ENCODE peak calls at places on chromosomes 6 and 20, in eight cellular contexts. J is bronchial epithelial cell, T is uterus, N is foreskin keratinocyte, S is GM06990, Y is AG04450, I is heart right ventricle, G is NB4. F is an unnamed sample.

GRCh38 chr6:149031545-149032317 is 284.9 kb downstream of the UST start:
- DNase-seq in N (peak), G (peak), Y (peak), J (peak), T (peak), I (no peak), S (peak), F (no peak)

GRCh38 chr6:157982297-157982579 is 575 bp downstream of the SYNJ2 start:
- DNase-seq in S (no peak), Y (no peak), N (no peak), I (peak), G (peak), T (no peak), J (no peak), F (no peak)

GRCh38 chr6:108592371-108593337 is 31.9 kb downstream of the FOXO3 start:
- DNase-seq in I (no peak), Y (no peak), S (peak), N (peak), G (peak), J (peak), T (peak), F (no peak)

GRCh38 chr6:158958504-158959386 is 41.3 kb downstream of the RSPH3 start:
- DNase-seq in G (no peak), S (peak), I (no peak), J (peak), Y (no peak), N (peak), T (no peak), F (no peak)

GRCh38 chr6:149960488-149960887 is 3.3 kb upstream of the ULBP1 start:
- DNase-seq in J (no peak), G (no peak), Y (no peak), S (no peak), T (no peak), I (no peak), N (no peak), F (no peak)

GRCh38 chr6:142802124-142802523 is 142.9 kb downstream of the HIVEP2 start:
- DNase-seq in J (peak), G (peak), N (peak), Y (peak), S (no peak), I (no peak), T (no peak), F (no peak)

GRCh38 chr20:8744228-8744844 is 324.6 kb upstream of the PLCB4 start:
- DNase-seq in S (no peak), G (no peak), I (no peak), N (peak), Y (no peak), T (no peak), J (peak), F (no peak)

GRCh38 chr6:107554918-107555317 is 65.0 kb downstream of the SOBP start:
- DNase-seq in G (no peak), T (no peak), Y (no peak), I (no peak), S (no peak), J (no peak), N (no peak), F (no peak)

GRCh38 chr6:142985286-142985685 is 40.3 kb upstream of the HIVEP2 start:
- DNase-seq in G (no peak), Y (no peak), T (no peak), I (no peak), N (no peak), J (no peak), S (no peak), F (no peak)

GRCh38 chr20:60009826-60010616 is 51.8 kb downstream of the CDH26 start:
- DNase-seq in G (peak), I (no peak), J (no peak), N (no peak), T (no peak), S (no peak), Y (no peak), F (no peak)
- TF ChIP-seq CTCF in G (peak), I (no peak), J (peak), N (peak), T (no peak), S (peak), Y (peak), F (no peak)

DNA sequence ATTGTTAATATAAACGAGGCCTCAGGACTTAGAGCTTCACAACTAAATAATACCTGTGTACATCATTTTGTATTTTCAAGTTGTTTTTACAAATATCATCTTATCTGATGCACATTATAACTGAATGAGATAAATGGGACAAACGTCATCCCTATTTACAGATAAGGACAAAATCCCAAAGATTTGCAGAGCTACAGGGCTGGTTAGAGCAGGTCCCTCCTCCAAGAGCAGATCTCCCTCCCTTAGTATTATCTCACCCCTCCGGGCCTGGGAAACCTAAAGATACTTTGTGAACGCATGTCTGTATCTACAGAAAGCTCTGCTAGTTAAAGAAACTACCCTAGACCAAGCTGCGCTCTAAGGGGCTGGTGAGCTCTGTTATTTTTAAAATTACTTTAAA is 130.4 kb upstream of the PROKR2 start:
- DNase-seq in S (no peak), J (no peak), I (no peak), N (no peak), G (no peak), T (no peak), Y (no peak), F (no peak)
- TF ChIP-seq CTCF in S (no peak), J (no peak), I (no peak), N (no peak), G (no peak), T (no peak), Y (no peak), F (no peak)

DNA sequence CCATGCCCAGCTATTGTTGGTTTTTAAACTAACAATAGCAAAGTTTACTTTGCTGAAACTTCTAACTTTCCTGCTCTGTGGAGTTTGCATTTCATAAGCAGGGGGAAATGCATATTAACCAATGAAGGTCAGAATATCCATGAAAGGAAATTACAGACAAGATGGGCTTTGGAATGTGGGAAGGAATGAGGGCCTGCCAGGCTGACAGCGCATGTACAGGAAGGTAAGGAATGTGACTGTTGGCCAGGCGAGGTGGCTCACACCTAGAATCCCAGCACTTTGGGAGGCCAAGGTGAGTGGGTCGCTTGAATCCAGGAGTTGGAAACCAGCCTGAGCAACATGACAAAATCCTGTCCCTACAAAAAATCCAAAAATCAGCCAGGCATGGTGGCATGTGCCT is 49.6 kb downstream of the CDK5RAP1 start:
- DNase-seq in J (no peak), I (no peak), T (no peak), Y (no peak), G (no peak), N (peak), S (no peak), F (no peak)
- TF ChIP-seq CTCF in J (no peak), I (no peak), T (no peak), Y (no peak), G (no peak), N (no peak), S (no peak), F (no peak)

DNA sequence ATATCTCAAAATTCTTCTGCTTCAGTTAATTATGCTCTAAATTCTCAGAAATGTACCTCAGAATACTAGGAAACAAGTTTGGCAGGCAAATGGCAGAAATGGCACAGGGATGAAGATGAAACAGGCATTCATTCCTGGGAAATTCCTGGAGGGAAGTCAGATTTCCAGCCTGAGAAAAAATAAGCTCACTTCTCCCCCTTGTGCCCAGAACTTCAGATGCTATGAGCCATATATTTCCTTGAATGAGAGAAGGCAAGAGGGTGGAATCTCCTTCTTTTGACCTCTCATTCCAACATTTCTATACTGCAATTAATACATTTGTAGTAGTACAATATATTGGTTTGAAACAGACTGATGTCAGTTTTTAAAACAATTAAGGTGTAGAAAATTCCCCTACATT is 22.8 kb downstream of the RGS17 start:
- DNase-seq in N (no peak), G (no peak), I (no peak), S (no peak), J (peak), T (no peak), Y (no peak), F (no peak)
- TF ChIP-seq CTCF in N (peak), G (no peak), I (no peak), S (peak), J (peak), T (no peak), Y (peak), F (no peak)

GRCh38 chr20:40893610-40894242 is 134.9 kb upstream of the TOP1 start:
- DNase-seq in Y (no peak), G (no peak), N (no peak), J (no peak), T (no peak), S (no peak), I (no peak), F (no peak)

GRCh38 chr20:40897177-40897700 is 131.4 kb upstream of the TOP1 start:
- DNase-seq in Y (peak), G (no peak), T (no peak), I (no peak), S (no peak), N (no peak), J (no peak), F (no peak)

GRCh38 chr20:40890635-40891034 is 138.0 kb upstream of the TOP1 start:
- DNase-seq in N (no peak), J (no peak), G (no peak), T (no peak), S (no peak), Y (no peak), I (no peak), F (no peak)

GRCh38 chr20:40895182-40895581 is 133.4 kb upstream of the TOP1 start:
- DNase-seq in N (no peak), I (no peak), J (no peak), Y (no peak), S (no peak), G (no peak), T (no peak), F (no peak)

DNA sequence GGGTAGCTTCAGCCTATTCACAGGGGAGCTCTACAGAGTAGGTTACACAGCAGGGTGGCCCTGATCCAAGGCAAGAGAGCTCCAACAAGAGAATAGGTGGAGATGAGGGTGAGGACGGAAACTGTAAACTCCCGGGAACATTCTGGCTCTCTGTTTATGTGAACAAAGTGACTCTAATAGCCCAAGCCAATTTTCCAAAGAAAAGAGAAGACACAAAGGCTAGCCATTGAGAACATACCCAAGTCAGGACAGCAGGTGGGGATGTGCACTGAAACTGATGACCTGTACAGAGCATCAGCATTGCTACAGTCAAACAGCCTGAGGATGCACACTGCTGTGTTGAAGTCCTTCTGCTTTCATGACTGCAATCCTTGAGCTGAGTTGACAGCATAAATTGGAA is 136.0 kb upstream of the TOP1 start:
- DNase-seq in I (no peak), G (no peak), Y (no peak), J (no peak), S (no peak), T (no peak), N (no peak), F (no peak)
- TF ChIP-seq CTCF in I (no peak), G (no peak), Y (no peak), J (no peak), S (peak), T (no peak), N (no peak), F (no peak)

DNA sequence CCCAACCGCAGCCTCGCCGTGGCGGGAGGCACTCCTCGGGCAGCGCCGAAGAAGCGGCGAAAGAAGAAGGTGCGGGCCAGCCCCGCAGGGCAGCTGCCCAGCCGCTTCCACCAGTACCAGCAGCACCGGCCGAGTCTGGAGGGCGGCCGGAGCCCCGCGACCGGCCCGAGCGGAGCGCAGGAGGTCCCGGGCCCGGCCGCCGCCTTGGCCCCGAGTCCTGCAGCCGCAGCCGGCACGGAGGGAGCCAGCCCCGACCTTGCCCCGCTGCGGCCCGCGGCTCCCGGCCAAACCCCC is 525 bp downstream of the PNRC1 start:
- DNase-seq in S (no peak), G (no peak), Y (no peak), T (no peak), I (no peak), J (no peak), N (no peak), F (no peak)
- TF ChIP-seq CTCF in S (no peak), G (no peak), Y (no peak), T (no peak), I (no peak), J (no peak), N (peak), F (no peak)